ENCODE peak calls at places on chromosomes 6 and 20, in nine cellular contexts. One of them, this sample, is unnamed.

GRCh38 chr6:103231185-103231584 is 1628.5 kb downstream of the HACE1 start:
- DNase-seq in brain microvascular endothelial cell: no peak
- DNase-seq in NCI-H2171 treated with DMSO at 0.1 percent for 48 hours: no peak
- DNase-seq in HS-5: no peak
- DNase-seq in activated CD8-positive, alpha-beta T cell treated with anti-CD3 and anti-CD28 coated beads for 36 hours: no peak
- DNase-seq in substantia nigra: no peak
- DNase-seq in GM12865: no peak
- DNase-seq in left cardiac atrium: no peak
- DNase-seq in nephron progenitor cell: no peak
- DNase-seq in this sample: no peak

GRCh38 chr6:102127253-102127652 is 733.7 kb downstream of the GRIK2 start:
- DNase-seq in brain microvascular endothelial cell: no peak
- DNase-seq in NCI-H2171 treated with DMSO at 0.1 percent for 48 hours: no peak
- DNase-seq in HS-5: no peak
- DNase-seq in activated CD8-positive, alpha-beta T cell treated with anti-CD3 and anti-CD28 coated beads for 36 hours: no peak
- DNase-seq in substantia nigra: no peak
- DNase-seq in GM12865: no peak
- DNase-seq in left cardiac atrium: no peak
- DNase-seq in nephron progenitor cell: no peak
- DNase-seq in this sample: no peak

GRCh38 chr6:37134622-37135191 is 35.2 kb upstream of the PIM1 start:
- DNase-seq in brain microvascular endothelial cell: peak
- DNase-seq in NCI-H2171 treated with DMSO at 0.1 percent for 48 hours: no peak
- DNase-seq in HS-5: peak
- DNase-seq in activated CD8-positive, alpha-beta T cell treated with anti-CD3 and anti-CD28 coated beads for 36 hours: peak
- DNase-seq in substantia nigra: no peak
- DNase-seq in GM12865: no peak
- DNase-seq in left cardiac atrium: peak
- DNase-seq in nephron progenitor cell: no peak
- DNase-seq in this sample: no peak

GRCh38 chr6:80771941-80772340 is 665.5 kb downstream of the BCKDHB start:
- DNase-seq in brain microvascular endothelial cell: peak
- DNase-seq in NCI-H2171 treated with DMSO at 0.1 percent for 48 hours: no peak
- DNase-seq in HS-5: no peak
- DNase-seq in activated CD8-positive, alpha-beta T cell treated with anti-CD3 and anti-CD28 coated beads for 36 hours: no peak
- DNase-seq in substantia nigra: no peak
- DNase-seq in GM12865: no peak
- DNase-seq in left cardiac atrium: no peak
- DNase-seq in nephron progenitor cell: peak
- DNase-seq in this sample: peak

GRCh38 chr6:43997342-43997677 is 129.9 kb downstream of the MRPL14 start:
- DNase-seq in brain microvascular endothelial cell: no peak
- DNase-seq in NCI-H2171 treated with DMSO at 0.1 percent for 48 hours: no peak
- DNase-seq in HS-5: no peak
- DNase-seq in activated CD8-positive, alpha-beta T cell treated with anti-CD3 and anti-CD28 coated beads for 36 hours: no peak
- DNase-seq in substantia nigra: no peak
- DNase-seq in GM12865: no peak
- DNase-seq in left cardiac atrium: no peak
- DNase-seq in nephron progenitor cell: no peak
- DNase-seq in this sample: no peak

GRCh38 chr6:91130126-91130525 is 543.3 kb upstream of the MAP3K7 start:
- DNase-seq in brain microvascular endothelial cell: no peak
- DNase-seq in NCI-H2171 treated with DMSO at 0.1 percent for 48 hours: no peak
- DNase-seq in HS-5: no peak
- DNase-seq in activated CD8-positive, alpha-beta T cell treated with anti-CD3 and anti-CD28 coated beads for 36 hours: no peak
- DNase-seq in substantia nigra: no peak
- DNase-seq in GM12865: no peak
- DNase-seq in left cardiac atrium: no peak
- DNase-seq in nephron progenitor cell: no peak
- DNase-seq in this sample: no peak

GRCh38 chr6:169848946-169849345 is 97.5 kb downstream of the ERMARD start:
- DNase-seq in brain microvascular endothelial cell: no peak
- DNase-seq in NCI-H2171 treated with DMSO at 0.1 percent for 48 hours: no peak
- DNase-seq in HS-5: no peak
- DNase-seq in activated CD8-positive, alpha-beta T cell treated with anti-CD3 and anti-CD28 coated beads for 36 hours: no peak
- DNase-seq in substantia nigra: no peak
- DNase-seq in GM12865: no peak
- DNase-seq in left cardiac atrium: no peak
- DNase-seq in nephron progenitor cell: no peak
- DNase-seq in this sample: no peak

GRCh38 chr6:28005975-28006374 is 48.9 kb downstream of the OR2B6 start:
- DNase-seq in brain microvascular endothelial cell: no peak
- DNase-seq in NCI-H2171 treated with DMSO at 0.1 percent for 48 hours: no peak
- DNase-seq in HS-5: no peak
- DNase-seq in activated CD8-positive, alpha-beta T cell treated with anti-CD3 and anti-CD28 coated beads for 36 hours: no peak
- DNase-seq in substantia nigra: no peak
- DNase-seq in GM12865: no peak
- DNase-seq in left cardiac atrium: no peak
- DNase-seq in nephron progenitor cell: no peak
- DNase-seq in this sample: no peak

GRCh38 chr6:109662192-109662591 is 28.8 kb downstream of the AK9 start:
- DNase-seq in brain microvascular endothelial cell: peak
- DNase-seq in NCI-H2171 treated with DMSO at 0.1 percent for 48 hours: no peak
- DNase-seq in HS-5: no peak
- DNase-seq in activated CD8-positive, alpha-beta T cell treated with anti-CD3 and anti-CD28 coated beads for 36 hours: no peak
- DNase-seq in substantia nigra: no peak
- DNase-seq in GM12865: no peak
- DNase-seq in left cardiac atrium: no peak
- DNase-seq in nephron progenitor cell: no peak
- DNase-seq in this sample: no peak

GRCh38 chr6:46735720-46736031 is 501 bp upstream of the PLA2G7 start:
- DNase-seq in brain microvascular endothelial cell: no peak
- DNase-seq in NCI-H2171 treated with DMSO at 0.1 percent for 48 hours: no peak
- DNase-seq in HS-5: no peak
- DNase-seq in activated CD8-positive, alpha-beta T cell treated with anti-CD3 and anti-CD28 coated beads for 36 hours: no peak
- DNase-seq in substantia nigra: no peak
- DNase-seq in GM12865: no peak
- DNase-seq in left cardiac atrium: no peak
- DNase-seq in nephron progenitor cell: no peak
- DNase-seq in this sample: no peak

GRCh38 chr6:158040804-158041347 is 59.2 kb downstream of the SYNJ2 start:
- DNase-seq in brain microvascular endothelial cell: peak
- DNase-seq in NCI-H2171 treated with DMSO at 0.1 percent for 48 hours: no peak
- DNase-seq in HS-5: no peak
- DNase-seq in activated CD8-positive, alpha-beta T cell treated with anti-CD3 and anti-CD28 coated beads for 36 hours: no peak
- DNase-seq in substantia nigra: no peak
- DNase-seq in GM12865: no peak
- DNase-seq in left cardiac atrium: peak
- DNase-seq in nephron progenitor cell: no peak
- DNase-seq in this sample: no peak

GRCh38 chr6:166490671-166491500 is 95.6 kb downstream of the RAMACL start:
- DNase-seq in brain microvascular endothelial cell: peak
- DNase-seq in NCI-H2171 treated with DMSO at 0.1 percent for 48 hours: peak
- DNase-seq in HS-5: no peak
- DNase-seq in activated CD8-positive, alpha-beta T cell treated with anti-CD3 and anti-CD28 coated beads for 36 hours: no peak
- DNase-seq in substantia nigra: no peak
- DNase-seq in GM12865: no peak
- DNase-seq in left cardiac atrium: no peak
- DNase-seq in nephron progenitor cell: no peak
- DNase-seq in this sample: no peak

GRCh38 chr6:78598966-78599365 is 268.4 kb upstream of the IRAK1BP1 start:
- DNase-seq in brain microvascular endothelial cell: peak
- DNase-seq in NCI-H2171 treated with DMSO at 0.1 percent for 48 hours: no peak
- DNase-seq in HS-5: peak
- DNase-seq in activated CD8-positive, alpha-beta T cell treated with anti-CD3 and anti-CD28 coated beads for 36 hours: no peak
- DNase-seq in substantia nigra: no peak
- DNase-seq in GM12865: no peak
- DNase-seq in left cardiac atrium: no peak
- DNase-seq in nephron progenitor cell: no peak
- DNase-seq in this sample: no peak

GRCh38 chr6:161393839-161394364 is 120.0 kb upstream of the AGPAT4 start:
- DNase-seq in brain microvascular endothelial cell: peak
- DNase-seq in NCI-H2171 treated with DMSO at 0.1 percent for 48 hours: peak
- DNase-seq in HS-5: peak
- DNase-seq in activated CD8-positive, alpha-beta T cell treated with anti-CD3 and anti-CD28 coated beads for 36 hours: peak
- DNase-seq in substantia nigra: no peak
- DNase-seq in GM12865: peak
- DNase-seq in left cardiac atrium: no peak
- DNase-seq in nephron progenitor cell: peak
- DNase-seq in this sample: peak

GRCh38 chr6:148657053-148657452 is 89.8 kb upstream of the UST start:
- DNase-seq in brain microvascular endothelial cell: peak
- DNase-seq in NCI-H2171 treated with DMSO at 0.1 percent for 48 hours: no peak
- DNase-seq in HS-5: peak
- DNase-seq in activated CD8-positive, alpha-beta T cell treated with anti-CD3 and anti-CD28 coated beads for 36 hours: no peak
- DNase-seq in substantia nigra: no peak
- DNase-seq in GM12865: peak
- DNase-seq in left cardiac atrium: peak
- DNase-seq in nephron progenitor cell: no peak
- DNase-seq in this sample: no peak

GRCh38 chr6:40807484-40807883 is 220.3 kb upstream of the LRFN2 start:
- DNase-seq in brain microvascular endothelial cell: no peak
- DNase-seq in NCI-H2171 treated with DMSO at 0.1 percent for 48 hours: no peak
- DNase-seq in HS-5: peak
- DNase-seq in activated CD8-positive, alpha-beta T cell treated with anti-CD3 and anti-CD28 coated beads for 36 hours: no peak
- DNase-seq in substantia nigra: no peak
- DNase-seq in GM12865: no peak
- DNase-seq in left cardiac atrium: no peak
- DNase-seq in nephron progenitor cell: no peak
- DNase-seq in this sample: no peak

GRCh38 chr6:150312395-150312794 is 56.4 kb upstream of the IYD start:
- DNase-seq in brain microvascular endothelial cell: no peak
- DNase-seq in NCI-H2171 treated with DMSO at 0.1 percent for 48 hours: no peak
- DNase-seq in HS-5: no peak
- DNase-seq in activated CD8-positive, alpha-beta T cell treated with anti-CD3 and anti-CD28 coated beads for 36 hours: no peak
- DNase-seq in substantia nigra: no peak
- DNase-seq in GM12865: no peak
- DNase-seq in left cardiac atrium: no peak
- DNase-seq in nephron progenitor cell: no peak
- DNase-seq in this sample: no peak

GRCh38 chr6:4961322-4962168 is 42.3 kb downstream of the RPP40 start:
- DNase-seq in brain microvascular endothelial cell: no peak
- DNase-seq in NCI-H2171 treated with DMSO at 0.1 percent for 48 hours: no peak
- DNase-seq in HS-5: no peak
- DNase-seq in activated CD8-positive, alpha-beta T cell treated with anti-CD3 and anti-CD28 coated beads for 36 hours: no peak
- DNase-seq in substantia nigra: no peak
- DNase-seq in GM12865: no peak
- DNase-seq in left cardiac atrium: no peak
- DNase-seq in nephron progenitor cell: no peak
- DNase-seq in this sample: no peak

GRCh38 chr20:44467289-44467883 is 8.3 kb upstream of the TTPAL start:
- DNase-seq in brain microvascular endothelial cell: peak
- DNase-seq in NCI-H2171 treated with DMSO at 0.1 percent for 48 hours: no peak
- DNase-seq in HS-5: no peak
- DNase-seq in activated CD8-positive, alpha-beta T cell treated with anti-CD3 and anti-CD28 coated beads for 36 hours: no peak
- DNase-seq in substantia nigra: no peak
- DNase-seq in GM12865: no peak
- DNase-seq in left cardiac atrium: peak
- DNase-seq in nephron progenitor cell: no peak
- DNase-seq in this sample: no peak

GRCh38 chr6:140124498-140124897 is 750.0 kb upstream of the CITED2 start:
- DNase-seq in brain microvascular endothelial cell: no peak
- DNase-seq in NCI-H2171 treated with DMSO at 0.1 percent for 48 hours: no peak
- DNase-seq in HS-5: no peak
- DNase-seq in activated CD8-positive, alpha-beta T cell treated with anti-CD3 and anti-CD28 coated beads for 36 hours: no peak
- DNase-seq in substantia nigra: no peak
- DNase-seq in GM12865: no peak
- DNase-seq in left cardiac atrium: no peak
- DNase-seq in nephron progenitor cell: no peak
- DNase-seq in this sample: no peak

GRCh38 chr6:7954477-7955200 is 44.1 kb upstream of the TXNDC5 start:
- DNase-seq in brain microvascular endothelial cell: no peak
- DNase-seq in NCI-H2171 treated with DMSO at 0.1 percent for 48 hours: no peak
- DNase-seq in HS-5: no peak
- DNase-seq in activated CD8-positive, alpha-beta T cell treated with anti-CD3 and anti-CD28 coated beads for 36 hours: no peak
- DNase-seq in substantia nigra: no peak
- DNase-seq in GM12865: no peak
- DNase-seq in left cardiac atrium: no peak
- DNase-seq in nephron progenitor cell: no peak
- DNase-seq in this sample: no peak

GRCh38 chr6:165218816-165219215 is 90.6 kb downstream of the C6orf118 start:
- DNase-seq in brain microvascular endothelial cell: no peak
- DNase-seq in NCI-H2171 treated with DMSO at 0.1 percent for 48 hours: no peak
- DNase-seq in HS-5: peak
- DNase-seq in activated CD8-positive, alpha-beta T cell treated with anti-CD3 and anti-CD28 coated beads for 36 hours: no peak
- DNase-seq in substantia nigra: no peak
- DNase-seq in GM12865: no peak
- DNase-seq in left cardiac atrium: no peak
- DNase-seq in nephron progenitor cell: no peak
- DNase-seq in this sample: peak

GRCh38 chr6:164926686-164927085 is 382.7 kb downstream of the C6orf118 start:
- DNase-seq in brain microvascular endothelial cell: no peak
- DNase-seq in NCI-H2171 treated with DMSO at 0.1 percent for 48 hours: no peak
- DNase-seq in HS-5: no peak
- DNase-seq in activated CD8-positive, alpha-beta T cell treated with anti-CD3 and anti-CD28 coated beads for 36 hours: no peak
- DNase-seq in substantia nigra: no peak
- DNase-seq in GM12865: no peak
- DNase-seq in left cardiac atrium: no peak
- DNase-seq in nephron progenitor cell: no peak
- DNase-seq in this sample: no peak

GRCh38 chr6:7201732-7202541 is 94.2 kb downstream of the RREB1 start:
- DNase-seq in brain microvascular endothelial cell: no peak
- DNase-seq in NCI-H2171 treated with DMSO at 0.1 percent for 48 hours: no peak
- DNase-seq in HS-5: no peak
- DNase-seq in activated CD8-positive, alpha-beta T cell treated with anti-CD3 and anti-CD28 coated beads for 36 hours: peak
- DNase-seq in substantia nigra: peak
- DNase-seq in GM12865: peak
- DNase-seq in left cardiac atrium: peak
- DNase-seq in nephron progenitor cell: no peak
- DNase-seq in this sample: no peak

GRCh38 chr20:49885558-49886332 is 29.6 kb downstream of the SPATA2 start:
- DNase-seq in brain microvascular endothelial cell: no peak
- DNase-seq in NCI-H2171 treated with DMSO at 0.1 percent for 48 hours: no peak
- DNase-seq in HS-5: no peak
- DNase-seq in activated CD8-positive, alpha-beta T cell treated with anti-CD3 and anti-CD28 coated beads for 36 hours: no peak
- DNase-seq in substantia nigra: no peak
- DNase-seq in GM12865: no peak
- DNase-seq in left cardiac atrium: no peak
- DNase-seq in nephron progenitor cell: no peak
- DNase-seq in this sample: no peak

GRCh38 chr20:35253010-35253409 is 24.9 kb downstream of the MMP24OS start:
- DNase-seq in brain microvascular endothelial cell: no peak
- DNase-seq in NCI-H2171 treated with DMSO at 0.1 percent for 48 hours: no peak
- DNase-seq in HS-5: no peak
- DNase-seq in activated CD8-positive, alpha-beta T cell treated with anti-CD3 and anti-CD28 coated beads for 36 hours: no peak
- DNase-seq in substantia nigra: no peak
- DNase-seq in GM12865: no peak
- DNase-seq in left cardiac atrium: no peak
- DNase-seq in nephron progenitor cell: no peak
- DNase-seq in this sample: no peak

GRCh38 chr6:34237316-34237721 is 646 bp downstream of the HMGA1 start:
- DNase-seq in brain microvascular endothelial cell: no peak
- DNase-seq in NCI-H2171 treated with DMSO at 0.1 percent for 48 hours: no peak
- DNase-seq in HS-5: no peak
- DNase-seq in activated CD8-positive, alpha-beta T cell treated with anti-CD3 and anti-CD28 coated beads for 36 hours: no peak
- DNase-seq in substantia nigra: no peak
- DNase-seq in GM12865: no peak
- DNase-seq in left cardiac atrium: no peak
- DNase-seq in nephron progenitor cell: peak
- DNase-seq in this sample: no peak

GRCh38 chr6:153553627-153554026 is 422.5 kb upstream of the RGS17 start:
- DNase-seq in brain microvascular endothelial cell: peak
- DNase-seq in NCI-H2171 treated with DMSO at 0.1 percent for 48 hours: no peak
- DNase-seq in HS-5: no peak
- DNase-seq in activated CD8-positive, alpha-beta T cell treated with anti-CD3 and anti-CD28 coated beads for 36 hours: no peak
- DNase-seq in substantia nigra: no peak
- DNase-seq in GM12865: peak
- DNase-seq in left cardiac atrium: no peak
- DNase-seq in nephron progenitor cell: peak
- DNase-seq in this sample: peak

GRCh38 chr20:11059659-11060058 is 385.9 kb upstream of the JAG1 start:
- DNase-seq in brain microvascular endothelial cell: no peak
- DNase-seq in NCI-H2171 treated with DMSO at 0.1 percent for 48 hours: no peak
- DNase-seq in HS-5: no peak
- DNase-seq in activated CD8-positive, alpha-beta T cell treated with anti-CD3 and anti-CD28 coated beads for 36 hours: no peak
- DNase-seq in substantia nigra: no peak
- DNase-seq in GM12865: no peak
- DNase-seq in left cardiac atrium: no peak
- DNase-seq in nephron progenitor cell: no peak
- DNase-seq in this sample: no peak

GRCh38 chr6:111088668-111089003 is 1.3 kb downstream of the SLC16A10 start:
- DNase-seq in brain microvascular endothelial cell: no peak
- DNase-seq in NCI-H2171 treated with DMSO at 0.1 percent for 48 hours: no peak
- DNase-seq in HS-5: no peak
- DNase-seq in activated CD8-positive, alpha-beta T cell treated with anti-CD3 and anti-CD28 coated beads for 36 hours: peak
- DNase-seq in substantia nigra: no peak
- DNase-seq in GM12865: no peak
- DNase-seq in left cardiac atrium: no peak
- DNase-seq in nephron progenitor cell: no peak
- DNase-seq in this sample: no peak

GRCh38 chr6:134822920-134823430 is 126.9 kb downstream of the ALDH8A1 start:
- DNase-seq in brain microvascular endothelial cell: peak
- DNase-seq in NCI-H2171 treated with DMSO at 0.1 percent for 48 hours: peak
- DNase-seq in HS-5: peak
- DNase-seq in activated CD8-positive, alpha-beta T cell treated with anti-CD3 and anti-CD28 coated beads for 36 hours: peak
- DNase-seq in substantia nigra: peak
- DNase-seq in GM12865: peak
- DNase-seq in left cardiac atrium: peak
- DNase-seq in nephron progenitor cell: peak
- DNase-seq in this sample: peak

This sample was measured in COLO829.